ENCODE peak calls at places on chromosomes 13 and 19, in six cellular contexts. H, Y, M, W, L and C are unnamed samples.

GRCh38 chr13:34152996-34153395 is 335.0 kb downstream of the RFC3 start:
- DNase-seq in H (no peak), Y (no peak), M (no peak), W (no peak), L (no peak), C (no peak)

GRCh38 chr13:102836471-102836870 is 9.4 kb upstream of the ERCC5 start:
- DNase-seq in H (no peak), Y (no peak), M (no peak), W (no peak), L (no peak), C (no peak)

GRCh38 chr13:33205804-33206221 is 79.7 kb downstream of the STARD13 start:
- DNase-seq in H (peak; percentile 70), Y (peak; percentile 62), M (no peak), W (no peak), L (no peak), C (no peak)

GRCh38 chr19:6616011-6616410 is 25.1 kb upstream of the CD70 start:
- DNase-seq in H (no peak), Y (no peak), M (no peak), W (no peak), L (no peak), C (no peak)

GRCh38 chr19:51398096-51398704 is 7.8 kb upstream of the C19orf84 start:
- DNase-seq in H (peak; percentile 33), Y (peak; percentile 18), M (peak; percentile 56), W (no peak), L (no peak), C (no peak)

GRCh38 chr13:110388141-110388943 is 81.3 kb downstream of the COL4A2 start:
- DNase-seq in H (peak; percentile 98), Y (peak; percentile 83), M (peak; percentile 59), W (peak; percentile 66), L (no peak), C (no peak)

GRCh38 chr13:27038323-27038722 is 133.3 kb downstream of the USP12 start:
- DNase-seq in H (peak; percentile 82), Y (peak; percentile 74), M (no peak), W (no peak), L (no peak), C (no peak)

GRCh38 chr13:95212962-95213850 is 88.0 kb downstream of the ABCC4 start:
- DNase-seq in H (no peak), Y (no peak), M (no peak), W (no peak), L (no peak), C (no peak)

GRCh38 chr13:54194233-54195024 is 1165.8 kb downstream of the OLFM4 start:
- DNase-seq in H (no peak), Y (no peak), M (no peak), W (no peak), L (no peak), C (no peak)

GRCh38 chr19:49145485-49146407 is 9.4 kb downstream of the HRC start:
- DNase-seq in H (peak; percentile 83), Y (peak; percentile 71), M (peak; percentile 98), W (peak; percentile 96), L (no peak), C (peak; percentile 98)

GRCh38 chr19:3095375-3096191 is 1.4 kb downstream of the GNA11 start:
- DNase-seq in H (peak; percentile 38), Y (no peak), M (peak; percentile 88), W (peak; percentile 94), L (peak; percentile 44), C (peak; percentile 52)

GRCh38 chr19:2280633-2281264 is 1.2 kb downstream of the PEAK3 start:
- DNase-seq in H (no peak), Y (no peak), M (no peak), W (no peak), L (no peak), C (no peak)

GRCh38 chr13:102198418-102199322 is 203.2 kb downstream of the FGF14 start:
- DNase-seq in H (peak; percentile 50), Y (peak; percentile 59), M (no peak), W (no peak), L (no peak), C (no peak)

GRCh38 chr13:20258208-20258962 is 26.3 kb upstream of the GJB6 start:
- DNase-seq in H (no peak), Y (no peak), M (no peak), W (no peak), L (no peak), C (no peak)

GRCh38 chr19:51820821-51821446 is 26.0 kb downstream of the FPR3 start:
- DNase-seq in H (no peak), Y (no peak), M (no peak), W (no peak), L (no peak), C (no peak)

GRCh38 chr13:97194473-97194872 is 27.7 kb upstream of the MBNL2 start:
- DNase-seq in H (no peak), Y (peak; percentile 78), M (peak; percentile 91), W (no peak), L (no peak), C (no peak)

GRCh38 chr13:101691326-101691725 is 238.9 kb downstream of the ITGBL1 start:
- DNase-seq in H (no peak), Y (no peak), M (no peak), W (no peak), L (no peak), C (no peak)

GRCh38 chr19:3146677-3147100 is 10.9 kb downstream of the GNA15 start:
- DNase-seq in H (no peak), Y (no peak), M (peak; percentile 23), W (peak; percentile 71), L (no peak), C (no peak)

GRCh38 chr13:25375727-25376358 is 4.1 kb downstream of the ATP8A2 start:
- DNase-seq in H (peak; percentile 54), Y (peak; percentile 31), M (peak; percentile 66), W (peak; percentile 61), L (no peak), C (peak; percentile 46)

GRCh38 chr13:105464249-105464648 is 1071.2 kb downstream of the EFNB2 start:
- DNase-seq in H (no peak), Y (peak; percentile 43), M (peak; percentile 14), W (no peak), L (no peak), C (no peak)

GRCh38 chr19:36051236-36051635 is 2.8 kb downstream of the THAP8 start:
- DNase-seq in H (no peak), Y (no peak), M (peak; percentile 89), W (peak; percentile 85), L (no peak), C (no peak)

GRCh38 chr19:35344511-35345031 is 3.1 kb upstream of the FFAR1 start:
- DNase-seq in H (no peak), Y (no peak), M (no peak), W (peak; percentile 21), L (no peak), C (no peak)

GRCh38 chr19:33465371-33465770 is 56.2 kb downstream of the PEPD start:
- DNase-seq in H (no peak), Y (no peak), M (no peak), W (peak; percentile 14), L (no peak), C (no peak)

GRCh38 chr13:34678154-34678553 is 263.9 kb upstream of the NBEA start:
- DNase-seq in H (peak; percentile 21), Y (no peak), M (no peak), W (no peak), L (no peak), C (no peak)

GRCh38 chr13:87398047-87398446 is 273.1 kb upstream of the SLITRK5 start:
- DNase-seq in H (no peak), Y (no peak), M (peak; percentile 14), W (no peak), L (no peak), C (no peak)

GRCh38 chr13:73816702-73817101 is 317.5 kb downstream of the KLF12 start:
- DNase-seq in H (no peak), Y (no peak), M (no peak), W (no peak), L (no peak), C (no peak)

GRCh38 chr13:97224544-97225324 is 2.6 kb downstream of the MBNL2 start:
- DNase-seq in H (peak; percentile 75), Y (peak; percentile 41), M (peak; percentile 81), W (no peak), L (no peak), C (no peak)

GRCh38 chr13:45728759-45729158 is 26.6 kb downstream of the CBY2 start:
- DNase-seq in H (no peak), Y (no peak), M (peak; percentile 91), W (peak; percentile 79), L (peak; percentile 36), C (no peak)

GRCh38 chr13:114110091-114110829 is 22.2 kb downstream of the RASA3 start:
- DNase-seq in H (peak; percentile 61), Y (no peak), M (peak; percentile 77), W (peak; percentile 73), L (no peak), C (no peak)
- H2AK5ac ChIP-seq in H (peak overlapping the region; percentile 1), Y (peak overlapping the region; percentile 96), M (no peak overlapping the region), W (no peak overlapping the region), L (no peak overlapping the region), C (peak overlapping the region; percentile 88)

GRCh38 chr19:493391-494170 is 2.7 kb upstream of the MADCAM1 start:
- DNase-seq in H (no peak), Y (no peak), M (no peak), W (peak; percentile 36), L (no peak), C (no peak)
- H3K9ac ChIP-seq in H (no peak overlapping the region), Y (no peak overlapping the region), M (no peak overlapping the region), W (no peak overlapping the region), L (no peak overlapping the region), C (no peak overlapping the region)

DNA sequence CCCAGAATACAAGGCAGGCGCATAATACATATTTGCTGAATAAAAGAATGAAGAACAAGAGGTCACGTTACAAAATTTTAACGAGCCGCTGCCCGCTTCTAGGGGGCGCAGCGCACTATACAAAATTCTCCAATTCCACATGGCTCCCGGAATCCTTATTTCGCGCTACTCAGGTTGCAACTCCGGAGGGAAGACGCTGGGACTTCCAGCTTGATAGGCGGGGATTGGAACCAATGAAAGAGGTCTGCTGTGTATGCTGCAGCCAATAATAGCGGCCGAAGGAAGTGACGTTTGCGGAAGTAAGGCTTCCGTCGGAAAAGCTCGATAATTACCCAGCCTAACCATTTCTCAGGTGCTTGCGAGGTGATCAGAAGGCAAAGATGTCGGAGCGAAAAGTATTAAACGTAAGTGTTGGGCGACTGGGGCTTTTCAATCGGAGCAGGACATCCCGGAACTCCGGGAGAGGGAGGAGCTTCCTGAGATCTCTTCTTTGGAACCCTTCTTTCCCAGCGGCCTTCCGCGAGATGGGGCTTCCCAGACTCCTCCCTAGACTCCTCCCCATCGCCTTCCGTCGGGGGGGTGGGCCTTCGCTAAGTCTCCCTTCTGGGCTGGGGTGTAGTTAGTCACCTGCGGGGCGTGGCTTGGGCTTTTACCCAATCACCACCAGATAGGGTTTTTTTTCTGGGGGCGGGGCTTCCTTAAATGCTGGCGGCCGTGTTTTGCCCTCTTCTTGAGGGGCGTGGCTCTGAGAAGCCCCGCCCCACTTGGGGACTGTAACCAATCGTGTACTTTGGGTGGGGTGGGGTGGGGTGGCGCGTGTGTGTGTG is at the start of gene YJU2:
- DNase-seq in H (peak; percentile 100), Y (peak; percentile 99), M (peak; percentile 100), W (peak; percentile 99), L (peak; percentile 98), C (peak; percentile 100)
- H2AK5ac ChIP-seq in H (peak within 1 kb of the TSS; percentile 8), Y (peak within 1 kb of the TSS; percentile 74), M (no peak within 1 kb of the TSS), W (no peak within 1 kb of the TSS), L (no peak within 1 kb of the TSS), C (peak within 1 kb of the TSS; percentile 42)

GRCh38 chr19:56972291-56972914 is 131.9 kb upstream of the PEG3 start:
- DNase-seq in H (no peak), Y (no peak), M (no peak), W (no peak), L (no peak), C (no peak)
- H3K9ac ChIP-seq in H (no peak overlapping the region), Y (no peak overlapping the region), M (no peak overlapping the region), W (no peak overlapping the region), L (no peak overlapping the region), C (no peak overlapping the region)